ENCODE peak calls at places on chromosomes 12 and 14, in five cellular contexts. B is K562, K is GM23338, Q is keratinocyte, V is fibroblast of lung. Y is an unnamed sample.

GRCh38 chr12:75444444-75445136 is 36.0 kb upstream of the GLIPR1 start:
- DNase-seq in K (no peak), V (peak), Q (no peak), B (no peak), Y (peak)

GRCh38 chr12:94618995-94619695 is 31.2 kb downstream of the TMCC3 start:
- DNase-seq in B (no peak), K (no peak), Q (peak), V (peak), Y (peak)

GRCh38 chr12:120230974-120231315 is 30.0 kb upstream of the RPLP0 start:
- DNase-seq in B (no peak), V (no peak), K (no peak), Q (no peak), Y (no peak)

GRCh38 chr12:95626854-95627253 is 75.6 kb upstream of the USP44 start:
- DNase-seq in V (no peak), Q (no peak), B (no peak), K (no peak), Y (no peak)

GRCh38 chr12:92421701-92422100 is 276.1 kb upstream of the BTG1 start:
- DNase-seq in B (no peak), K (no peak), Q (no peak), V (peak), Y (peak)

GRCh38 chr14:65243766-65244442 is 141.6 kb upstream of the MAX start:
- DNase-seq in B (peak), V (no peak), Q (no peak), K (no peak), Y (no peak)

GRCh38 chr12:3042394-3042793 is 34.8 kb upstream of the TSPAN9 start:
- DNase-seq in Q (no peak), B (no peak), K (no peak), V (no peak), Y (no peak)

GRCh38 chr12:33605776-33606175 is 166.2 kb upstream of the SYT10 start:
- DNase-seq in Q (no peak), B (peak), K (peak), V (no peak), Y (peak)

GRCh38 chr14:49928010-49928409 is 35.1 kb downstream of the ARF6 start:
- DNase-seq in K (no peak), B (no peak), Q (no peak), V (peak), Y (no peak)

GRCh38 chr12:116009805-116010204 is 267.7 kb downstream of the MED13L start:
- DNase-seq in Q (no peak), B (no peak), V (no peak), K (peak), Y (no peak)

GRCh38 chr12:114403690-114404450 is 2.1 kb downstream of the TBX5 start:
- DNase-seq in Q (no peak), K (peak), V (peak), B (no peak), Y (no peak)

GRCh38 chr12:6295187-6295811 is 15.2 kb upstream of the PLEKHG6 start:
- DNase-seq in V (peak), Q (peak), B (peak), K (peak), Y (peak)

GRCh38 chr12:22781339-22781738 is 156.4 kb downstream of the ETNK1 start:
- DNase-seq in K (no peak), Q (no peak), B (no peak), V (no peak), Y (no peak)

GRCh38 chr12:80142640-80143039 is 43.3 kb downstream of the OTOGL start:
- DNase-seq in Q (no peak), K (no peak), B (no peak), V (no peak), Y (peak)

GRCh38 chr12:4379410-4379809 is at the start of gene FGF23:
- DNase-seq in B (no peak), Q (no peak), V (peak), K (peak), Y (peak)

GRCh38 chr14:28467611-28468010 is 299.0 kb upstream of the FOXG1 start:
- DNase-seq in B (no peak), K (no peak), Q (no peak), V (no peak), Y (no peak)

GRCh38 chr14:32635103-32635719 is 303.5 kb upstream of the NPAS3 start:
- DNase-seq in V (peak), Q (no peak), K (no peak), B (no peak), Y (peak)

GRCh38 chr12:123431951-123432886 is 4.3 kb downstream of the RILPL2 start:
- DNase-seq in K (no peak), V (no peak), B (no peak), Q (no peak), Y (peak)

GRCh38 chr12:114395755-114396152 is 10.2 kb downstream of the TBX5 start:
- DNase-seq in V (peak), B (no peak), Q (no peak), K (peak), Y (no peak)

GRCh38 chr14:75427482-75428229 is at the start of gene JDP2:
- DNase-seq in K (peak), Q (no peak), B (peak), V (peak), Y (peak)

GRCh38 chr12:388547-389137 is 478 bp downstream of the KDM5A start:
- DNase-seq in K (peak), V (peak), Q (no peak), B (peak), Y (peak)

GRCh38 chr12:114664661-114665320 is 19.2 kb downstream of the TBX3 start:
- DNase-seq in B (no peak), Q (no peak), K (peak), V (no peak), Y (no peak)

GRCh38 chr12:47717443-47718193 is 7.7 kb downstream of the ENDOU start:
- DNase-seq in B (peak), V (peak), Q (no peak), K (peak), Y (no peak)

GRCh38 chr14:33933386-33933934 is 17.4 kb downstream of the EGLN3 start:
- DNase-seq in Q (no peak), B (no peak), V (no peak), K (no peak), Y (no peak)

GRCh38 chr12:112153181-112153899 is 28.0 kb downstream of the TRAFD1 start:
- DNase-seq in B (no peak), K (no peak), V (no peak), Q (no peak), Y (no peak)

GRCh38 chr14:60775296-60775695 is 40.7 kb downstream of the MNAT1 start:
- DNase-seq in B (no peak), Q (no peak), V (peak), K (no peak), Y (peak)

GRCh38 chr14:78010688-78011087 is 159.5 kb upstream of the NRXN3 start:
- DNase-seq in Q (peak), K (no peak), V (no peak), B (no peak), Y (peak)

GRCh38 chr14:20499108-20499507 is 6.2 kb upstream of the RNASE10 start:
- DNase-seq in K (peak), B (no peak), V (no peak), Q (no peak), Y (peak)

GRCh38 chr12:97767347-97767746 is 304.7 kb downstream of the RMST start:
- DNase-seq in K (no peak), Q (no peak), V (peak), B (no peak), Y (no peak)

GRCh38 chr12:8501720-8502119 is 11.6 kb upstream of the CLEC4D start:
- DNase-seq in K (no peak), Q (no peak), B (peak), V (no peak), Y (no peak)

GRCh38 chr12:105445261-105446015 is 114.9 kb downstream of the C12orf75 start:
- DNase-seq in B (no peak), V (no peak), K (peak), Q (no peak), Y (peak)
- H3K4me2 ChIP-seq in B (no peak), V (no peak), K (peak), Q (peak), Y (peak)

GRCh38 chr14:94775875-94776217 is 5.9 kb upstream of the GSC start:
- DNase-seq in B (no peak), V (no peak), Q (no peak), K (no peak), Y (no peak)

GRCh38 chr14:94773017-94773681 is 3.2 kb upstream of the GSC start:
- DNase-seq in V (no peak), K (peak), Q (no peak), B (no peak), Y (no peak)

GRCh38 chr14:94771906-94772468 is 2.1 kb upstream of the GSC start:
- DNase-seq in K (peak), V (no peak), Q (no peak), B (no peak), Y (no peak)

GRCh38 chr14:94775082-94775874 is 5.4 kb upstream of the GSC start:
- DNase-seq in V (no peak), Q (no peak), K (peak), B (no peak), Y (no peak)

GRCh38 chr14:94773682-94774211 is 3.8 kb upstream of the GSC start:
- DNase-seq in B (no peak), V (no peak), K (peak), Q (no peak), Y (no peak)
- TF ChIP-seq EZH2 in B (no peak), V (peak), K (peak), Q (peak), Y (peak)

DNA sequence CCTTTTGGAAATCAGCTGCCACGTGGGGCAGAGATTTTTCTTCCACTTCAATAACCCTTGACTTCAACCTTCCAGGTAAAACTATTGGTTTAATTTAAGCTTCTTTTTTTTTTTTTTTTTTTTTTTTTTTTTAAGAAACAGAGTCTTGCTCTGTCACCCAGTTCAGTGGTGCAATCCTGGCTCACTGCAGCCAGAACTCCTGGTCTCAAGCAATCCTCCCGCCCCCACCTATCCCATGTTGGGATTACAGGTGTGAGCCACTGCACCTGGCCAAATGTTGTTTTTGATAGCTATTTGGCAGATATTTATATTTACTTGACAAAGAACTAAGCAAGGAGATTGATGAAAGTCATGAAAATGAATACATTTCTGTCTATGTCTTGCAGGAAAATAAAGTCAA is 65.1 kb downstream of the SINHCAF start:
- DNase-seq in K (no peak), B (no peak), Q (no peak), V (no peak), Y (no peak)
- H2AFZ ChIP-seq in K (no peak), B (no peak), Q (no peak), V (no peak), Y (peak)

GRCh38 chr12:124448241-124448954 is 119.0 kb downstream of the NCOR2 start:
- DNase-seq in B (no peak), Q (no peak), K (no peak), V (no peak), Y (no peak)
- H3K4me2 ChIP-seq in B (no peak), Q (no peak), K (no peak), V (no peak), Y (no peak)

DNA sequence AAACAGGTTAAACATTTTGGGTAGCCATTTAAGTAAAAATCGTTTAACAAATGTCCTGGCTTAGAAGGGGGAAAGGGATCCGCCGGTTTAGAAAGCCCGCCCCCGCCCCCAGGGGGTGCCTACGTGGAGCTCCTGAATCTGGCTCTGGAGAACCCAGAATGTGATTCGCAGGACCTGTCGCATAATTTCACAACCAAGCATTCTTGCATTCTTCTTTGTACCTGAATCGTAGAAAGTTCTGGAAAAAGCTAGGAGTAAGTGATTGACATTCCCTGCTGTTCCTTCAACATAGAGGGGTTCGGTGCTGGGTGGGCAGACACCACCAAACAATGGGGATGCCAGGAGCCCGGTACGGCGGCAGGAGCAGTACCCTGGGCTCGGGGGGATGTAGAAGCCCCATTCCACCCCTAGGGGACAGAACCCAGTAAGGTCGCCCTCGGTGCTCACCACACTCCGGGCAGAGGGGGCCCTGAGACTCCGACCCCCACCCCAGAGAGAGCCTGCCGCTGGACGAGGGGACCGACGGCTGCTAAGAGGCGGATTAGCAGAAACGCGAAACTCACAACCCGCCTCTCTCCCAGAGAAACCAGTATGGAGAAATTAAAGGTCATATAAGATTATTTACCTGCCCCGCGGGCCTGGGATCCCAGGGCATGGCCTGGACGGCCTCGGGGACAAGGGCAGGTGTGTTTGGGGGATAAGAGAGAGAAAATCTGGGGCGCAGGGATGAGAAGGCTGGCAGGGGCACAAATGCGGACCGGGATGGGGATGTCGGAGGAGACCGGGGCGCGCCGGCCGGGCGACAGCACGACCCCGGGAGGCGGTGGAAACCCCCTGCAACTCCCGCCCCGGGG is 547 bp downstream of the CSRP2 start:
- DNase-seq in Q (no peak), K (peak), B (peak), V (peak), Y (peak)
- TF ChIP-seq EZH2 in Q (no peak), K (no peak), B (no peak), V (no peak), Y (no peak)

GRCh38 chr14:88934231-88934898 is 109.9 kb downstream of the TTC8 start:
- DNase-seq in K (no peak), Q (no peak), B (no peak), V (no peak), Y (no peak)
- H2AFZ ChIP-seq in K (no peak), Q (no peak), B (no peak), V (no peak), Y (no peak)

DNA sequence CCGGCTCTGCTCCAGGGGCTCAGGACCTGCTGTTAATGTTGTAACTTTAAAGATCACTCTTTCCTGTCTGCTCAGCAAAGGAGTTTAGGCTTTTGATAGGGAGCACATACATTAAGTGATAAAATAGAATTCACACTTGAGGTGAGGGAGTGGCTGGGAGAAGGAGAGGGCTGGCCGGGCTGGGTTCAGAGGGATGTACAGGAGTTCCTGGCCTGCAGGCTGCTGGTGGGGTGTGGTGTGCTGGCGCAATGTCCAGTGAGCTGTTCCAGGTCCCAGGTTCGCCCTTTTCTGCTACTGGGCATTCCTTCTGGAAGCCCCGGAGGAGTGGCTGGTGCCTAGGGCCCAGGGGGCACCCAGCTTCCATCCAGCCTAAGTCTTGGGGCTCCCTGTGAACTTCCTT is 17.8 kb downstream of the KIF26A start:
- DNase-seq in B (no peak), Q (no peak), V (no peak), K (no peak), Y (no peak)
- H3K4me2 ChIP-seq in B (no peak), Q (no peak), V (no peak), K (no peak), Y (no peak)

GRCh38 chr14:30872602-30873001 is 1.8 kb upstream of the COCH start:
- DNase-seq in K (peak), Q (no peak), V (no peak), B (no peak), Y (no peak)

GRCh38 chr14:30875788-30876053 is 1.4 kb downstream of the COCH start:
- DNase-seq in K (peak), V (no peak), B (no peak), Q (no peak), Y (no peak)

GRCh38 chr14:30874120-30874998 is at the start of gene COCH:
- DNase-seq in V (no peak), Q (no peak), B (peak), K (peak), Y (no peak)

GRCh38 chr14:30874999-30875787 is 834 bp downstream of the COCH start:
- DNase-seq in B (peak), V (no peak), Q (no peak), K (peak), Y (no peak)

GRCh38 chr14:30873308-30874119 is 845 bp upstream of the COCH start:
- DNase-seq in B (no peak), V (no peak), Q (no peak), K (no peak), Y (no peak)
- TF ChIP-seq EZH2 in B (no peak), V (peak), Q (no peak), K (peak), Y (no peak)

GRCh38 chr12:131709226-131709625 is 1.7 kb upstream of the SFSWAP start:
- DNase-seq in V (no peak), B (no peak), K (no peak), Q (no peak), Y (no peak)

GRCh38 chr12:131713349-131713748 is 2.5 kb downstream of the SFSWAP start:
- DNase-seq in K (peak), V (no peak), Q (no peak), B (no peak), Y (no peak)

GRCh38 chr12:131710464-131711457 is at the start of gene SFSWAP:
- DNase-seq in V (peak), Q (no peak), B (peak), K (peak), Y (peak)

GRCh38 chr12:131714759-131715158 is 3.9 kb downstream of the SFSWAP start:
- DNase-seq in V (no peak), B (no peak), Q (no peak), K (no peak), Y (no peak)

GRCh38 chr12:131711551-131712205 is 788 bp downstream of the SFSWAP start:
- DNase-seq in Q (no peak), K (peak), B (peak), V (no peak), Y (no peak)
- H2AFZ ChIP-seq in Q (peak), K (no peak), B (peak), V (no peak), Y (peak)

Y was measured in mammary epithelial cell.